ENCODE peak calls at places on chromosomes 11 and 22, in seven cellular contexts. D is hepatic stellate cell; T is MCF 10A; P is stimulated activated CD8-positive, alpha-beta memory T cell treated with anti-CD3 and anti-CD28 coated beads, Interleukin-4, amount 100 ng/mL, for 4 hours; J is EH; G is stimulated activated CD4-positive, alpha-beta T cell treated with anti-CD3 and anti-CD28 coated beads, Interleukin-1b, Interleukin-23, amount 100 ng/mL, for 24 hours; F is NCI-H1092. W is an unnamed sample.

GRCh38 chr11:19444231-19444630 is 203.5 kb upstream of the E2F8 start:
- DNase-seq in J (peak; percentile 40), G (no peak), T (peak; percentile 38), F (no peak), D (no peak), P (no peak), W (no peak)

GRCh38 chr11:914747-915493 is 4.3 kb upstream of the CHID1 start:
- DNase-seq in T (no peak), D (no peak), F (no peak), P (no peak), J (no peak), G (no peak), W (no peak)

GRCh38 chr11:12683857-12684256 is 9.6 kb downstream of the TEAD1 start:
- DNase-seq in F (no peak), T (peak; percentile 49), P (no peak), D (no peak), G (no peak), J (peak; percentile 91), W (no peak)

GRCh38 chr11:126744699-126745098 is 255.9 kb downstream of the KIRREL3 start:
- DNase-seq in G (no peak), F (no peak), P (no peak), D (no peak), T (no peak), J (no peak), W (no peak)

GRCh38 chr11:108933630-108934029 is 268.8 kb downstream of the DDX10 start:
- DNase-seq in T (no peak), P (no peak), D (peak; percentile 17), F (no peak), G (no peak), J (peak; percentile 77), W (no peak)

GRCh38 chr11:127259118-127259517 is 258.5 kb upstream of the KIRREL3 start:
- DNase-seq in J (no peak), D (no peak), F (no peak), G (no peak), P (no peak), T (peak; percentile 10), W (no peak)

GRCh38 chr11:65426839-65427690 is 4.5 kb downstream of the NEAT1 start:
- DNase-seq in F (no peak), P (no peak), T (peak; percentile 68), D (peak; percentile 27), J (peak; percentile 75), G (no peak), W (peak; percentile 37)

GRCh38 chr11:63999349-64000025 is 13.2 kb downstream of the OTUB1 start:
- DNase-seq in F (no peak), D (no peak), G (peak; percentile 51), P (peak; percentile 44), T (no peak), J (peak; percentile 55), W (peak; percentile 70)

GRCh38 chr11:12832828-12833227 is 158.6 kb downstream of the TEAD1 start:
- DNase-seq in J (peak; percentile 46), T (no peak), F (no peak), P (no peak), G (no peak), D (no peak), W (no peak)

GRCh38 chr22:22692707-22693530 is 48.5 kb downstream of the GGTLC2 start:
- DNase-seq in G (peak; percentile 44), J (peak; percentile 72), T (peak; percentile 86), P (peak; percentile 12), F (peak; percentile 5), D (no peak), W (peak; percentile 74)

GRCh38 chr11:74641289-74641688 is 48.9 kb downstream of the POLD3 start:
- DNase-seq in G (no peak), T (no peak), F (peak; percentile 18), P (no peak), D (no peak), J (no peak), W (no peak)

GRCh38 chr11:26930518-26931247 is 63.2 kb upstream of the FIBIN start:
- DNase-seq in F (no peak), T (no peak), D (no peak), P (no peak), J (peak; percentile 74), G (no peak), W (no peak)

GRCh38 chr22:39268645-39269044 is 23.9 kb upstream of the PDGFB start:
- DNase-seq in T (no peak), P (no peak), F (no peak), G (no peak), D (no peak), J (no peak), W (no peak)

GRCh38 chr11:79116600-79116999 is 324.2 kb downstream of the TENM4 start:
- DNase-seq in T (peak; percentile 34), J (no peak), P (no peak), G (no peak), D (no peak), F (no peak), W (no peak)

GRCh38 chr22:20957118-20957690 is 9.9 kb upstream of the AIFM3 start:
- DNase-seq in D (no peak), G (no peak), T (peak; percentile 24), F (no peak), P (no peak), J (no peak), W (no peak)

GRCh38 chr11:23359297-23359696 is 499.0 kb upstream of the CCDC179 start:
- DNase-seq in J (peak; percentile 74), F (no peak), P (no peak), T (peak; percentile 0), D (peak; percentile 0), G (no peak), W (no peak)

GRCh38 chr11:2308713-2309112 is 6.9 kb downstream of the TSPAN32 start:
- DNase-seq in D (no peak), J (no peak), G (no peak), T (no peak), P (no peak), F (no peak), W (no peak)

GRCh38 chr11:132620423-132620822 is 911.9 kb downstream of the OPCML start:
- DNase-seq in P (no peak), F (peak; percentile 48), D (no peak), G (no peak), T (no peak), J (no peak), W (no peak)

GRCh38 chr11:40037005-40037404 is 1422.4 kb downstream of the LRRC4C start:
- DNase-seq in J (no peak), P (no peak), D (no peak), G (no peak), F (no peak), T (no peak), W (no peak)

GRCh38 chr11:71572811-71573210 is 7.4 kb downstream of the KRTAP5-10 start:
- DNase-seq in T (no peak), D (no peak), P (no peak), G (no peak), J (no peak), F (no peak), W (no peak)

GRCh38 chr11:74472030-74472429 is 4.7 kb upstream of the KCNE3 start:
- DNase-seq in F (no peak), P (no peak), G (no peak), T (no peak), J (no peak), D (no peak), W (no peak)

GRCh38 chr11:68379216-68379615 is 66.8 kb downstream of the LRP5 start:
- DNase-seq in F (no peak), J (no peak), T (no peak), G (no peak), P (no peak), D (no peak), W (no peak)

GRCh38 chr11:117143390-117143789 is 697 bp upstream of the PAFAH1B2 start:
- DNase-seq in P (no peak), G (peak; percentile 7), T (peak; percentile 64), D (peak; percentile 55), F (peak; percentile 57), J (peak; percentile 59), W (peak; percentile 38)

GRCh38 chr22:37088750-37089408 is 20.6 kb downstream of the TMPRSS6 start:
- DNase-seq in T (no peak), G (no peak), J (no peak), F (no peak), D (no peak), P (no peak), W (no peak)

GRCh38 chr11:35615911-35616900 is 2.1 kb upstream of the FJX1 start:
- DNase-seq in T (peak; percentile 67), G (no peak), D (peak; percentile 47), F (peak; percentile 15), J (peak; percentile 73), P (no peak), W (no peak)

GRCh38 chr22:26892401-26893033 is 235.1 kb downstream of the MIAT start:
- DNase-seq in F (peak; percentile 93), P (no peak), D (no peak), G (no peak), J (peak; percentile 57), T (peak; percentile 27), W (no peak)

GRCh38 chr11:12285106-12285505 is 92.3 kb upstream of the PARVA start:
- DNase-seq in F (no peak), G (no peak), D (peak; percentile 35), T (peak; percentile 54), J (peak; percentile 98), P (no peak), W (no peak)

GRCh38 chr11:116651098-116651756 is 121.6 kb downstream of the BUD13 start:
- DNase-seq in D (no peak), G (no peak), T (no peak), J (no peak), P (no peak), F (no peak), W (no peak)

GRCh38 chr22:44026630-44027511 is 2.8 kb downstream of the PARVB start:
- DNase-seq in J (peak; percentile 83), P (peak; percentile 70), D (peak; percentile 66), F (no peak), T (no peak), G (peak; percentile 14), W (no peak)

GRCh38 chr11:63944987-63945386 is 6.2 kb downstream of the NAA40 start:
- DNase-seq in T (no peak), D (peak; percentile 35), J (peak; percentile 33), P (no peak), F (no peak), G (no peak), W (no peak)

GRCh38 chr22:39556970-39557811 is 13.4 kb upstream of the CACNA1I start:
- DNase-seq in F (peak; percentile 49), T (no peak), G (peak; percentile 35), J (peak; percentile 31), D (no peak), P (no peak), W (peak; percentile 69)

W was measured in activated naive CD4-positive, alpha-beta T cell treated with anti-CD3 and anti-CD28 coated beads, Interleukin-2, amount 50 U/mL, for 16 hours.